ENCODE peak calls at places on chromosomes 11 and 22, in nine cellular contexts. G is GM23338; P is IMR-90; S is CD8-positive, alpha-beta T cell; Y is PC-9; C is GM12878; Q is A673; D is thoracic aorta; T is body of pancreas. U is an unnamed sample.

GRCh38 chr11:113481226-113481625 is 6.0 kb upstream of the DRD2 start:
- DNase-seq in Y (no peak), C (no peak), S (no peak), T (no peak), G (no peak), Q (no peak), D (no peak), P (no peak), U (no peak)

GRCh38 chr22:46391486-46392136 is 56.1 kb downstream of the TRMU start:
- DNase-seq in T (no peak), P (no peak), S (no peak), Q (no peak), C (no peak), Y (no peak), G (no peak), D (no peak), U (peak; percentile 37)

GRCh38 chr11:16572946-16573345 is 165.5 kb upstream of the C11orf58 start:
- DNase-seq in T (no peak), C (no peak), Y (no peak), S (no peak), D (no peak), Q (peak; percentile 53), P (peak; percentile 16), G (no peak), U (no peak)

GRCh38 chr11:12377824-12378593 is 638 bp downstream of the PARVA start:
- DNase-seq in S (no peak), P (peak; percentile 71), T (peak; percentile 89), G (peak; percentile 93), D (peak; percentile 32), Y (peak; percentile 77), Q (peak; percentile 76), C (no peak), U (peak; percentile 87)

GRCh38 chr11:70303070-70303469 is 32.6 kb downstream of the PPFIA1 start:
- DNase-seq in G (no peak), D (no peak), Y (no peak), S (no peak), C (no peak), Q (no peak), T (no peak), P (peak; percentile 73), U (no peak)

GRCh38 chr22:32859743-32860142 is 58.2 kb downstream of the TIMP3 start:
- DNase-seq in Q (no peak), C (no peak), G (no peak), P (no peak), D (no peak), Y (no peak), T (no peak), S (no peak), U (peak; percentile 15)

GRCh38 chr11:5591613-5592012 is 4.8 kb upstream of the TRIM6 start:
- DNase-seq in S (no peak), Q (no peak), T (no peak), Y (no peak), G (no peak), P (no peak), D (no peak), C (no peak), U (no peak)

GRCh38 chr11:18065572-18065971 is 19.5 kb upstream of the TPH1 start:
- DNase-seq in P (no peak), S (no peak), G (no peak), T (peak; percentile 30), Q (no peak), Y (no peak), D (no peak), C (no peak), U (peak; percentile 79)

GRCh38 chr11:61814958-61815789 is 1.6 kb downstream of the FADS1 start:
- DNase-seq in S (peak; percentile 31), C (peak; percentile 87), Y (peak; percentile 99), T (peak; percentile 95), G (peak; percentile 97), Q (peak; percentile 93), D (peak; percentile 79), P (peak; percentile 95), U (peak; percentile 68)

GRCh38 chr11:63761870-63762661 is 6.5 kb downstream of the ZFTA start:
- DNase-seq in S (no peak), C (no peak), Y (no peak), Q (peak; percentile 94), G (peak; percentile 96), D (no peak), T (no peak), P (no peak), U (no peak)

GRCh38 chr11:772429-773390 is 4.6 kb downstream of the GATD1 start:
- DNase-seq in G (no peak), C (no peak), D (no peak), Q (no peak), S (no peak), P (no peak), T (no peak), Y (no peak), U (no peak)

GRCh38 chr11:22458141-22458540 is 120.0 kb downstream of the SLC17A6 start:
- DNase-seq in S (no peak), G (no peak), Q (peak; percentile 67), C (no peak), D (no peak), Y (no peak), T (no peak), P (no peak), U (no peak)

GRCh38 chr22:19105867-19106802 is 16.1 kb downstream of the DGCR2 start:
- DNase-seq in S (peak; percentile 62), Q (no peak), G (peak; percentile 51), C (no peak), Y (no peak), T (peak; percentile 37), P (no peak), D (no peak), U (no peak)

GRCh38 chr22:42202048-42202447 is 68.4 kb downstream of the TCF20 start:
- DNase-seq in D (no peak), Q (no peak), C (no peak), P (no peak), S (peak; percentile 11), Y (no peak), G (no peak), T (no peak), U (no peak)

GRCh38 chr11:44652901-44653644 is 73.7 kb upstream of the TSPAN18 start:
- DNase-seq in Q (peak; percentile 41), T (no peak), D (no peak), S (no peak), C (no peak), G (no peak), Y (no peak), P (no peak), U (no peak)

GRCh38 chr22:20380486-20380885 is 13.5 kb upstream of the ZNF74 start:
- DNase-seq in D (no peak), T (no peak), Q (no peak), S (no peak), P (no peak), G (no peak), C (no peak), Y (no peak), U (peak; percentile 66)

GRCh38 chr11:130781906-130782305 is 134.4 kb downstream of the SNX19 start:
- DNase-seq in G (no peak), Y (peak; percentile 24), P (peak; percentile 78), T (no peak), C (no peak), D (no peak), Q (peak; percentile 79), S (no peak), U (peak; percentile 57)

GRCh38 chr11:57456960-57457642 is 3.2 kb upstream of the RTN4RL2 start:
- DNase-seq in D (peak; percentile 73), G (peak; percentile 95), Q (peak; percentile 86), C (no peak), P (peak; percentile 77), T (peak; percentile 89), S (peak; percentile 77), Y (peak; percentile 90), U (peak; percentile 71)

GRCh38 chr11:57458060-57458409 is 2.3 kb upstream of the RTN4RL2 start:
- DNase-seq in T (no peak), D (no peak), P (no peak), C (no peak), Q (no peak), Y (peak; percentile 37), G (peak; percentile 81), S (no peak), U (no peak)

GRCh38 chr11:57457643-57458023 is 2.7 kb upstream of the RTN4RL2 start:
- DNase-seq in T (no peak), C (no peak), S (no peak), D (no peak), G (no peak), P (no peak), Q (no peak), Y (no peak), U (no peak)

GRCh38 chr11:57459112-57460016 is 964 bp upstream of the RTN4RL2 start:
- DNase-seq in G (peak; percentile 58), Y (peak; percentile 12), Q (no peak), P (peak; percentile 17), D (no peak), S (peak; percentile 24), T (no peak), C (no peak), U (peak; percentile 38)

DNA sequence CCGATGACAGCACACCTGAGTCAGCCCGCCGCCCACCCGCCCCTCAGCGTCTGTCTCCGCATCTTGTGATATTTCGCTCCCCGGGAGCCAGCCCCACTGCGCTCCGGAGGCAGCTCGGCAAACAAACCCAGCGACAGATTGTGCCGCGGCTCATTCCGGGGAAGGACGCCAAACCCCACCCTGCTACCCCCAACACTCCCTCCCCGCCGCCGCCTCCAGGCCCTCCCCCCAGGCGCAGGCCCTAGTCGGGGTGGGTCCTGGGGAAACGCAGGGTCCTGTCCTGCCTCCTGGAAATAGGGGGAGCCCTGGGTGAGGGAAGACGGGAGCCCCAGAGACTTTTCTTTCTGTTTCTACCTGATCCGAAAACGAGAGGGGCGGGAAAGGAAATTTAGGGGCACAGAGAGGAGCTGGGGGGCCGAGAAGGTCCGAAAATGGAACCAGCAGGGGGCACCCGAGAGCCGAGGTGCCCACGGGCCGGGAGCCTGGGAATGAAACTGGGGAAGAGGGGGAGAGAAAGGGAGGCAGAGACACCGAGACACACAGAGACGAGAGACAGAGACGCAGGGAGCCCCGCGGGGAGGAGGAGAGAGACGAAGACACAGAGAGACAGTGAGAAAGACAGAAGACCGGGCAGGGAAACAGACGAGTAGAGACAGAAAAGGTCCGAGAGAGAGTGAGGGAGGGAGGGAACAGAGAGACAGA is 1.8 kb upstream of the RTN4RL2 start:
- DNase-seq in S (peak; percentile 63), C (no peak), Q (peak; percentile 79), D (no peak), P (peak; percentile 11), T (peak; percentile 39), Y (peak; percentile 59), G (peak; percentile 79), U (no peak)
- H3K4me3 ChIP-seq in S (peak overlapping the region; percentile 62), C (peak overlapping the region; percentile 79), Q (peak overlapping the region; percentile 59), D (peak overlapping the region; percentile 73), P (peak overlapping the region; percentile 39), T (no peak overlapping the region), Y (peak overlapping the region; percentile 56), G (peak overlapping the region; percentile 93), U (peak overlapping the region; percentile 27)

GRCh38 chr11:79269923-79270322 is 170.9 kb downstream of the TENM4 start:
- DNase-seq in Y (no peak), Q (no peak), S (no peak), T (no peak), G (peak; percentile 50), D (no peak), C (no peak), P (no peak), U (no peak)
- TF ChIP-seq CTCF in Y (no peak), Q (no peak), S (no peak), T (no peak), G (peak; percentile 11), D (no peak), C (no peak), P (no peak), U (no peak)

GRCh38 chr11:79437274-79437980 is 3.4 kb downstream of the TENM4 start:
- DNase-seq in D (peak; percentile 15), C (no peak), Y (no peak), P (peak; percentile 57), S (no peak), G (peak; percentile 89), Q (peak; percentile 55), T (peak; percentile 50), U (peak; percentile 59)
- H3K4me3 ChIP-seq in D (peak overlapping the region; percentile 89), C (no peak overlapping the region), Y (no peak overlapping the region), P (peak overlapping the region; percentile 57), S (no peak overlapping the region), G (peak overlapping the region; percentile 83), Q (peak overlapping the region; percentile 35), T (peak overlapping the region; percentile 5), U (peak overlapping the region; percentile 64)

GRCh38 chr11:124376280-124376679 is 8.0 kb downstream of the OR8B2 start:
- DNase-seq in S (no peak), T (no peak), G (no peak), P (no peak), D (no peak), Q (no peak), Y (no peak), C (no peak), U (no peak)
- TF ChIP-seq CTCF in S (no peak), T (no peak), G (no peak), P (no peak), D (no peak), Q (no peak), Y (no peak), C (no peak), U (no peak)

U was measured in epithelial cell of esophagus.